ENCODE peak calls at places on chromosomes 7 and 10, in five cellular contexts. One of them, this sample, is unnamed.

GRCh38 chr7:107946451-107946850 is 55.5 kb downstream of the DLD start:
- DNase-seq in CD8-positive, alpha-beta memory T cell: no peak
- DNase-seq in lower lobe of right lung: no peak
- DNase-seq in effector memory CD4-positive, alpha-beta T cell: no peak
- DNase-seq in thoracic aorta: no peak
- DNase-seq in this sample: no peak

GRCh38 chr7:83271212-83272099 is 108.8 kb upstream of the PCLO start:
- DNase-seq in CD8-positive, alpha-beta memory T cell: no peak
- DNase-seq in lower lobe of right lung: no peak
- DNase-seq in effector memory CD4-positive, alpha-beta T cell: no peak
- DNase-seq in thoracic aorta: no peak
- DNase-seq in this sample: no peak

GRCh38 chr7:13077466-13077865 is 390.0 kb downstream of the ARL4A start:
- DNase-seq in CD8-positive, alpha-beta memory T cell: no peak
- DNase-seq in lower lobe of right lung: no peak
- DNase-seq in effector memory CD4-positive, alpha-beta T cell: no peak
- DNase-seq in thoracic aorta: no peak
- DNase-seq in this sample: no peak

GRCh38 chr10:96233959-96234358 is 37.4 kb downstream of the BLNK start:
- DNase-seq in CD8-positive, alpha-beta memory T cell: no peak
- DNase-seq in lower lobe of right lung: no peak
- DNase-seq in effector memory CD4-positive, alpha-beta T cell: no peak
- DNase-seq in thoracic aorta: no peak
- DNase-seq in this sample: no peak

GRCh38 chr7:75531359-75531821 is 39.3 kb downstream of the SPDYE5 start:
- DNase-seq in CD8-positive, alpha-beta memory T cell: no peak
- DNase-seq in lower lobe of right lung: no peak
- DNase-seq in effector memory CD4-positive, alpha-beta T cell: no peak
- DNase-seq in thoracic aorta: no peak
- DNase-seq in this sample: no peak

GRCh38 chr10:132374176-132374575 is 22.8 kb upstream of the PWWP2B start:
- DNase-seq in CD8-positive, alpha-beta memory T cell: no peak
- DNase-seq in lower lobe of right lung: peak
- DNase-seq in effector memory CD4-positive, alpha-beta T cell: no peak
- DNase-seq in thoracic aorta: no peak
- DNase-seq in this sample: no peak

GRCh38 chr10:12177642-12178041 is 18.0 kb downstream of the NUDT5 start:
- DNase-seq in CD8-positive, alpha-beta memory T cell: no peak
- DNase-seq in lower lobe of right lung: no peak
- DNase-seq in effector memory CD4-positive, alpha-beta T cell: no peak
- DNase-seq in thoracic aorta: no peak
- DNase-seq in this sample: no peak

GRCh38 chr10:44339218-44339617 is 45.7 kb downstream of the CXCL12 start:
- DNase-seq in CD8-positive, alpha-beta memory T cell: no peak
- DNase-seq in lower lobe of right lung: no peak
- DNase-seq in effector memory CD4-positive, alpha-beta T cell: no peak
- DNase-seq in thoracic aorta: no peak
- DNase-seq in this sample: no peak

GRCh38 chr7:220151-220841 is 27.9 kb downstream of the FAM20C start:
- DNase-seq in CD8-positive, alpha-beta memory T cell: no peak
- DNase-seq in lower lobe of right lung: no peak
- DNase-seq in effector memory CD4-positive, alpha-beta T cell: no peak
- DNase-seq in thoracic aorta: no peak
- DNase-seq in this sample: no peak

GRCh38 chr10:12448729-12449391 is 99.5 kb downstream of the CAMK1D start:
- DNase-seq in CD8-positive, alpha-beta memory T cell: peak
- DNase-seq in lower lobe of right lung: no peak
- DNase-seq in effector memory CD4-positive, alpha-beta T cell: peak
- DNase-seq in thoracic aorta: no peak
- DNase-seq in this sample: no peak

GRCh38 chr7:134374291-134374690 is 57.6 kb upstream of the SLC35B4 start:
- DNase-seq in CD8-positive, alpha-beta memory T cell: no peak
- DNase-seq in lower lobe of right lung: no peak
- DNase-seq in effector memory CD4-positive, alpha-beta T cell: no peak
- DNase-seq in thoracic aorta: no peak
- DNase-seq in this sample: no peak

GRCh38 chr7:97025983-97026704 is 1.5 kb upstream of the DLX5 start:
- DNase-seq in CD8-positive, alpha-beta memory T cell: no peak
- DNase-seq in lower lobe of right lung: no peak
- DNase-seq in effector memory CD4-positive, alpha-beta T cell: no peak
- DNase-seq in thoracic aorta: no peak
- DNase-seq in this sample: no peak

GRCh38 chr10:1274098-1274745 is 218.0 kb downstream of the WDR37 start:
- DNase-seq in CD8-positive, alpha-beta memory T cell: no peak
- DNase-seq in lower lobe of right lung: no peak
- DNase-seq in effector memory CD4-positive, alpha-beta T cell: no peak
- DNase-seq in thoracic aorta: no peak
- DNase-seq in this sample: peak

GRCh38 chr10:70714961-70715360 is 42.7 kb downstream of the ADAMTS14 start:
- DNase-seq in CD8-positive, alpha-beta memory T cell: no peak
- DNase-seq in lower lobe of right lung: no peak
- DNase-seq in effector memory CD4-positive, alpha-beta T cell: no peak
- DNase-seq in thoracic aorta: no peak
- DNase-seq in this sample: no peak

GRCh38 chr7:44535348-44536064 is 5.6 kb downstream of the NPC1L1 start:
- DNase-seq in CD8-positive, alpha-beta memory T cell: no peak
- DNase-seq in lower lobe of right lung: no peak
- DNase-seq in effector memory CD4-positive, alpha-beta T cell: no peak
- DNase-seq in thoracic aorta: no peak
- DNase-seq in this sample: no peak

GRCh38 chr7:139697031-139697430 is 80.8 kb downstream of the HIPK2 start:
- DNase-seq in CD8-positive, alpha-beta memory T cell: no peak
- DNase-seq in lower lobe of right lung: no peak
- DNase-seq in effector memory CD4-positive, alpha-beta T cell: no peak
- DNase-seq in thoracic aorta: no peak
- DNase-seq in this sample: no peak

GRCh38 chr10:84344560-84344959 is 16.2 kb downstream of the CCSER2 start:
- DNase-seq in CD8-positive, alpha-beta memory T cell: no peak
- DNase-seq in lower lobe of right lung: no peak
- DNase-seq in effector memory CD4-positive, alpha-beta T cell: no peak
- DNase-seq in thoracic aorta: no peak
- DNase-seq in this sample: no peak

GRCh38 chr10:49298666-49298989 is 342 bp upstream of the C10orf71 start:
- DNase-seq in CD8-positive, alpha-beta memory T cell: no peak
- DNase-seq in lower lobe of right lung: no peak
- DNase-seq in effector memory CD4-positive, alpha-beta T cell: no peak
- DNase-seq in thoracic aorta: no peak
- DNase-seq in this sample: no peak

GRCh38 chr7:81986745-81987470 is 217.1 kb upstream of the HGF start:
- DNase-seq in CD8-positive, alpha-beta memory T cell: no peak
- DNase-seq in lower lobe of right lung: no peak
- DNase-seq in effector memory CD4-positive, alpha-beta T cell: no peak
- DNase-seq in thoracic aorta: no peak
- DNase-seq in this sample: no peak

GRCh38 chr10:132571565-132572544 is 34.3 kb downstream of the INPP5A start:
- DNase-seq in CD8-positive, alpha-beta memory T cell: peak
- DNase-seq in lower lobe of right lung: no peak
- DNase-seq in effector memory CD4-positive, alpha-beta T cell: peak
- DNase-seq in thoracic aorta: no peak
- DNase-seq in this sample: no peak

GRCh38 chr7:155998766-155999630 is 186.7 kb upstream of the SHH start:
- DNase-seq in CD8-positive, alpha-beta memory T cell: no peak
- DNase-seq in lower lobe of right lung: no peak
- DNase-seq in effector memory CD4-positive, alpha-beta T cell: no peak
- DNase-seq in thoracic aorta: no peak
- DNase-seq in this sample: no peak

GRCh38 chr10:28367419-28367818 is 64.6 kb upstream of the MPP7 start:
- DNase-seq in CD8-positive, alpha-beta memory T cell: no peak
- DNase-seq in lower lobe of right lung: no peak
- DNase-seq in effector memory CD4-positive, alpha-beta T cell: no peak
- DNase-seq in thoracic aorta: no peak
- DNase-seq in this sample: no peak

GRCh38 chr7:132622081-132622480 is 45.8 kb upstream of the PLXNA4 start:
- DNase-seq in CD8-positive, alpha-beta memory T cell: no peak
- DNase-seq in lower lobe of right lung: no peak
- DNase-seq in effector memory CD4-positive, alpha-beta T cell: no peak
- DNase-seq in thoracic aorta: no peak
- DNase-seq in this sample: no peak

GRCh38 chr10:11141571-11142091 is 124.0 kb downstream of the CELF2 start:
- DNase-seq in CD8-positive, alpha-beta memory T cell: no peak
- DNase-seq in lower lobe of right lung: no peak
- DNase-seq in effector memory CD4-positive, alpha-beta T cell: no peak
- DNase-seq in thoracic aorta: no peak
- DNase-seq in this sample: no peak

GRCh38 chr10:42963302-42963701 is 113.6 kb upstream of the RET start:
- DNase-seq in CD8-positive, alpha-beta memory T cell: no peak
- DNase-seq in lower lobe of right lung: peak
- DNase-seq in effector memory CD4-positive, alpha-beta T cell: no peak
- DNase-seq in thoracic aorta: no peak
- DNase-seq in this sample: no peak

GRCh38 chr10:29642996-29643395 is 8.2 kb upstream of the SVIL start:
- DNase-seq in CD8-positive, alpha-beta memory T cell: no peak
- DNase-seq in lower lobe of right lung: no peak
- DNase-seq in effector memory CD4-positive, alpha-beta T cell: no peak
- DNase-seq in thoracic aorta: no peak
- DNase-seq in this sample: no peak

GRCh38 chr10:44926771-44927751 is 15.9 kb downstream of the TMEM72 start:
- DNase-seq in CD8-positive, alpha-beta memory T cell: no peak
- DNase-seq in lower lobe of right lung: no peak
- DNase-seq in effector memory CD4-positive, alpha-beta T cell: no peak
- DNase-seq in thoracic aorta: no peak
- DNase-seq in this sample: no peak

GRCh38 chr10:23994459-23995046 is 214.4 kb upstream of the KIAA1217 start:
- DNase-seq in CD8-positive, alpha-beta memory T cell: no peak
- DNase-seq in lower lobe of right lung: peak
- DNase-seq in effector memory CD4-positive, alpha-beta T cell: no peak
- DNase-seq in thoracic aorta: peak
- DNase-seq in this sample: no peak

GRCh38 chr10:96842896-96843723 is 11.0 kb downstream of the LCOR start:
- DNase-seq in CD8-positive, alpha-beta memory T cell: no peak
- DNase-seq in lower lobe of right lung: no peak
- DNase-seq in effector memory CD4-positive, alpha-beta T cell: no peak
- DNase-seq in thoracic aorta: no peak
- DNase-seq in this sample: no peak

GRCh38 chr7:27808626-27809025 is 68.7 kb downstream of the TAX1BP1 start:
- DNase-seq in CD8-positive, alpha-beta memory T cell: no peak
- DNase-seq in lower lobe of right lung: no peak
- DNase-seq in effector memory CD4-positive, alpha-beta T cell: no peak
- DNase-seq in thoracic aorta: no peak
- DNase-seq in this sample: no peak

GRCh38 chr7:114916261-114916892 is 5.5 kb upstream of the MDFIC start:
- DNase-seq in CD8-positive, alpha-beta memory T cell: no peak
- DNase-seq in lower lobe of right lung: no peak
- DNase-seq in effector memory CD4-positive, alpha-beta T cell: no peak
- DNase-seq in thoracic aorta: no peak
- DNase-seq in this sample: no peak

GRCh38 chr7:114922151-114922651 is 307 bp downstream of the MDFIC start:
- DNase-seq in CD8-positive, alpha-beta memory T cell: peak
- DNase-seq in lower lobe of right lung: peak
- DNase-seq in effector memory CD4-positive, alpha-beta T cell: peak
- DNase-seq in thoracic aorta: no peak
- DNase-seq in this sample: no peak

GRCh38 chr7:114921636-114922150 is at the start of gene MDFIC:
- DNase-seq in CD8-positive, alpha-beta memory T cell: peak
- DNase-seq in lower lobe of right lung: peak
- DNase-seq in effector memory CD4-positive, alpha-beta T cell: peak
- DNase-seq in thoracic aorta: no peak
- DNase-seq in this sample: no peak

GRCh38 chr7:114919587-114919986 is 2.3 kb upstream of the MDFIC start:
- DNase-seq in CD8-positive, alpha-beta memory T cell: no peak
- DNase-seq in lower lobe of right lung: no peak
- DNase-seq in effector memory CD4-positive, alpha-beta T cell: no peak
- DNase-seq in thoracic aorta: no peak
- DNase-seq in this sample: no peak

DNA sequence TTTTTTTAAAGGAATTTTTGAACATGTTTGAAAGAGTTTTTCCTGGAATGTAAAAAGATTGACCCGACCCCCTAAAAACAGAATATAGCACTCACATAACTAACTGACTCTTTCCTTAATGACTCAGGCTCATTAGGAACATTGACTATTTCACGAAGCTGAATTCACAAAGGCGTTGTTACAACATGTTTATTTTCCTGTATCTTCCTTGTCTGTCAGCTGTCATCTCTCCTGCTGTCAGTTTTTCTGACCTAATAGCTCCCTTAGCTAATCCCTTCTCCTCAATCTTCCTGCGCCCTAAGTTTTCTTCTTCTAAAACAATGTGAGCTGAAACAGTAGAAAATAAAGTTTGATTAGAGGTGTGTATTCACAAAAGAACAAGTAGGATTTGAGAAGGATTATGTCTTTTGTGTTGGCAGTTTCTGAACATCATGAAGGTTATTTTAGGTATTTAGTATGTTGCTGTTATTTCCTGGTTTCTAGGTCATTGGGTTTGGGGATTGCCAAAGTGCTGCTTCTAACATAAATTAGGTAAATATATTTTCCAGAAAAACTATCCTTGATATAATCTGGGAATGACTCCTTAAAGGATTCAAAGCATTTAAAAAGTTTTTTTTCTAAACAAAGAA is 4.6 kb upstream of the MDFIC start:
- DNase-seq in CD8-positive, alpha-beta memory T cell: no peak
- DNase-seq in lower lobe of right lung: no peak
- DNase-seq in effector memory CD4-positive, alpha-beta T cell: no peak
- DNase-seq in thoracic aorta: no peak
- DNase-seq in this sample: no peak
- H3K27ac ChIP-seq in CD8-positive, alpha-beta memory T cell: no peak
- H3K27ac ChIP-seq in lower lobe of right lung: no peak
- H3K27ac ChIP-seq in effector memory CD4-positive, alpha-beta T cell: no peak
- H3K27ac ChIP-seq in thoracic aorta: no peak
- H3K27ac ChIP-seq in this sample: no peak

GRCh38 chr10:89543841-89544240 is 8.4 kb upstream of the SLC16A12 start:
- DNase-seq in CD8-positive, alpha-beta memory T cell: no peak
- DNase-seq in lower lobe of right lung: no peak
- DNase-seq in effector memory CD4-positive, alpha-beta T cell: no peak
- DNase-seq in thoracic aorta: no peak
- DNase-seq in this sample: no peak
- H3K27ac ChIP-seq in CD8-positive, alpha-beta memory T cell: no peak
- H3K27ac ChIP-seq in lower lobe of right lung: no peak
- H3K27ac ChIP-seq in effector memory CD4-positive, alpha-beta T cell: no peak
- H3K27ac ChIP-seq in thoracic aorta: no peak
- H3K27ac ChIP-seq in this sample: no peak

GRCh38 chr7:1535695-1536094 is 5.2 kb downstream of the MAFK start:
- DNase-seq in CD8-positive, alpha-beta memory T cell: no peak
- DNase-seq in lower lobe of right lung: no peak
- DNase-seq in effector memory CD4-positive, alpha-beta T cell: no peak
- DNase-seq in thoracic aorta: no peak
- DNase-seq in this sample: no peak
- H3K27ac ChIP-seq in CD8-positive, alpha-beta memory T cell: no peak
- H3K27ac ChIP-seq in lower lobe of right lung: peak
- H3K27ac ChIP-seq in effector memory CD4-positive, alpha-beta T cell: peak
- H3K27ac ChIP-seq in thoracic aorta: peak
- H3K27ac ChIP-seq in this sample: no peak

GRCh38 chr10:15166325-15166724 is 2.2 kb downstream of the NMT2 start:
- DNase-seq in CD8-positive, alpha-beta memory T cell: no peak
- DNase-seq in lower lobe of right lung: no peak
- DNase-seq in effector memory CD4-positive, alpha-beta T cell: no peak
- DNase-seq in thoracic aorta: no peak
- DNase-seq in this sample: no peak

GRCh38 chr10:15169555-15170407 is 1.3 kb upstream of the NMT2 start:
- DNase-seq in CD8-positive, alpha-beta memory T cell: peak
- DNase-seq in lower lobe of right lung: no peak
- DNase-seq in effector memory CD4-positive, alpha-beta T cell: peak
- DNase-seq in thoracic aorta: no peak
- DNase-seq in this sample: no peak

GRCh38 chr10:15167411-15168295 is 840 bp downstream of the NMT2 start:
- DNase-seq in CD8-positive, alpha-beta memory T cell: peak
- DNase-seq in lower lobe of right lung: peak
- DNase-seq in effector memory CD4-positive, alpha-beta T cell: peak
- DNase-seq in thoracic aorta: no peak
- DNase-seq in this sample: no peak

GRCh38 chr10:15168781-15169554 is 475 bp upstream of the NMT2 start:
- DNase-seq in CD8-positive, alpha-beta memory T cell: peak
- DNase-seq in lower lobe of right lung: peak
- DNase-seq in effector memory CD4-positive, alpha-beta T cell: peak
- DNase-seq in thoracic aorta: peak
- DNase-seq in this sample: peak

GRCh38 chr10:15168296-15168780 is at the start of gene NMT2:
- DNase-seq in CD8-positive, alpha-beta memory T cell: peak
- DNase-seq in lower lobe of right lung: peak
- DNase-seq in effector memory CD4-positive, alpha-beta T cell: no peak
- DNase-seq in thoracic aorta: no peak
- DNase-seq in this sample: no peak
- H3K27ac ChIP-seq in CD8-positive, alpha-beta memory T cell: peak
- H3K27ac ChIP-seq in lower lobe of right lung: peak
- H3K27ac ChIP-seq in effector memory CD4-positive, alpha-beta T cell: peak
- H3K27ac ChIP-seq in thoracic aorta: peak
- H3K27ac ChIP-seq in this sample: peak